ENCODE peak calls at places on chromosome 6, in four cellular contexts. One of them, this sample, is unnamed.

GRCh38 chr6:75178757-75179156 is 27.1 kb downstream of the COL12A1 start:
- DNase-seq in neural crest cell: no peak
- DNase-seq in heart right ventricle: no peak
- DNase-seq in brain microvascular endothelial cell: no peak
- DNase-seq in this sample: no peak

GRCh38 chr6:115947964-115948541 is 112.6 kb downstream of the FRK start:
- DNase-seq in brain microvascular endothelial cell: no peak
- DNase-seq in neural crest cell: no peak
- DNase-seq in heart right ventricle: no peak
- DNase-seq in this sample: peak

GRCh38 chr6:48817714-48818113 is 645.3 kb downstream of the MMUT start:
- DNase-seq in heart right ventricle: no peak
- DNase-seq in neural crest cell: no peak
- DNase-seq in brain microvascular endothelial cell: no peak
- DNase-seq in this sample: no peak

GRCh38 chr6:150207931-150208570 is 65.2 kb downstream of the PPP1R14C start:
- DNase-seq in neural crest cell: no peak
- DNase-seq in heart right ventricle: no peak
- DNase-seq in brain microvascular endothelial cell: no peak
- DNase-seq in this sample: no peak

GRCh38 chr6:134517145-134517658 is 199.3 kb upstream of the SGK1 start:
- DNase-seq in heart right ventricle: peak
- DNase-seq in neural crest cell: no peak
- DNase-seq in brain microvascular endothelial cell: peak
- DNase-seq in this sample: peak

GRCh38 chr6:105058316-105058715 is 101.4 kb downstream of the LIN28B start:
- DNase-seq in brain microvascular endothelial cell: no peak
- DNase-seq in neural crest cell: no peak
- DNase-seq in heart right ventricle: no peak
- DNase-seq in this sample: no peak

GRCh38 chr6:17493286-17493685 is 99.9 kb downstream of the CAP2 start:
- DNase-seq in brain microvascular endothelial cell: peak
- DNase-seq in neural crest cell: no peak
- DNase-seq in heart right ventricle: no peak
- DNase-seq in this sample: no peak

GRCh38 chr6:150874184-150874583 is 8.7 kb downstream of the MTHFD1L start:
- DNase-seq in heart right ventricle: no peak
- DNase-seq in neural crest cell: no peak
- DNase-seq in brain microvascular endothelial cell: no peak
- DNase-seq in this sample: no peak

GRCh38 chr6:73134588-73134987 is 90.7 kb downstream of the KHDC1L start:
- DNase-seq in neural crest cell: peak
- DNase-seq in heart right ventricle: no peak
- DNase-seq in brain microvascular endothelial cell: peak
- DNase-seq in this sample: no peak

GRCh38 chr6:88919032-88919431 is 44.4 kb downstream of the RNGTT start:
- DNase-seq in neural crest cell: no peak
- DNase-seq in brain microvascular endothelial cell: no peak
- DNase-seq in heart right ventricle: no peak
- DNase-seq in this sample: no peak

GRCh38 chr6:137823826-137824501 is 43.1 kb upstream of the TNFAIP3 start:
- DNase-seq in neural crest cell: peak
- DNase-seq in heart right ventricle: peak
- DNase-seq in brain microvascular endothelial cell: peak
- DNase-seq in this sample: peak

GRCh38 chr6:44039191-44039719 is 88.0 kb downstream of the MRPL14 start:
- DNase-seq in neural crest cell: no peak
- DNase-seq in brain microvascular endothelial cell: no peak
- DNase-seq in heart right ventricle: no peak
- DNase-seq in this sample: no peak

GRCh38 chr6:11586574-11586973 is 49.0 kb downstream of the TMEM170B start:
- DNase-seq in heart right ventricle: no peak
- DNase-seq in brain microvascular endothelial cell: peak
- DNase-seq in neural crest cell: no peak
- DNase-seq in this sample: no peak

GRCh38 chr6:30325150-30325872 is 1.4 kb upstream of the TRIM39 start:
- DNase-seq in brain microvascular endothelial cell: peak
- DNase-seq in neural crest cell: peak
- DNase-seq in heart right ventricle: no peak
- DNase-seq in this sample: peak

GRCh38 chr6:10230533-10230932 is 184.3 kb downstream of the TFAP2A start:
- DNase-seq in heart right ventricle: no peak
- DNase-seq in neural crest cell: no peak
- DNase-seq in brain microvascular endothelial cell: no peak
- DNase-seq in this sample: no peak

GRCh38 chr6:131635384-131636340 is 1.4 kb upstream of the ENPP3 start:
- DNase-seq in heart right ventricle: no peak
- DNase-seq in neural crest cell: no peak
- DNase-seq in brain microvascular endothelial cell: no peak
- DNase-seq in this sample: no peak

GRCh38 chr6:5898563-5898962 is 108.2 kb downstream of the NRN1 start:
- DNase-seq in heart right ventricle: no peak
- DNase-seq in brain microvascular endothelial cell: no peak
- DNase-seq in neural crest cell: no peak
- DNase-seq in this sample: no peak

GRCh38 chr6:24283043-24283985 is 74.5 kb downstream of the DCDC2 start:
- DNase-seq in neural crest cell: peak
- DNase-seq in brain microvascular endothelial cell: peak
- DNase-seq in heart right ventricle: peak
- DNase-seq in this sample: peak

GRCh38 chr6:159234102-159234553 is 64.9 kb downstream of the FNDC1 start:
- DNase-seq in heart right ventricle: no peak
- DNase-seq in brain microvascular endothelial cell: no peak
- DNase-seq in neural crest cell: no peak
- DNase-seq in this sample: no peak

GRCh38 chr6:113858605-113859348 is 1.6 kb downstream of the MARCKS start:
- DNase-seq in brain microvascular endothelial cell: peak
- DNase-seq in heart right ventricle: peak
- DNase-seq in neural crest cell: peak
- DNase-seq in this sample: peak

GRCh38 chr6:235763-236360 is 56.4 kb upstream of the DUSP22 start:
- DNase-seq in heart right ventricle: no peak
- DNase-seq in brain microvascular endothelial cell: peak
- DNase-seq in neural crest cell: no peak
- DNase-seq in this sample: no peak

GRCh38 chr6:148874698-148875293 is 128.0 kb downstream of the UST start:
- DNase-seq in brain microvascular endothelial cell: no peak
- DNase-seq in neural crest cell: no peak
- DNase-seq in heart right ventricle: peak
- DNase-seq in this sample: peak

GRCh38 chr6:19803331-19804330 is 33.5 kb upstream of the ID4 start:
- DNase-seq in brain microvascular endothelial cell: no peak
- DNase-seq in neural crest cell: no peak
- DNase-seq in heart right ventricle: no peak
- DNase-seq in this sample: no peak

GRCh38 chr6:52544325-52545022 is 32.4 kb downstream of the TRAM2 start:
- DNase-seq in neural crest cell: no peak
- DNase-seq in heart right ventricle: no peak
- DNase-seq in brain microvascular endothelial cell: no peak
- DNase-seq in this sample: no peak

GRCh38 chr6:133291671-133292070 is 50.5 kb downstream of the EYA4 start:
- DNase-seq in neural crest cell: no peak
- DNase-seq in brain microvascular endothelial cell: peak
- DNase-seq in heart right ventricle: no peak
- DNase-seq in this sample: no peak

GRCh38 chr6:158003910-158004695 is 22.4 kb downstream of the SYNJ2 start:
- DNase-seq in heart right ventricle: no peak
- DNase-seq in brain microvascular endothelial cell: no peak
- DNase-seq in neural crest cell: no peak
- DNase-seq in this sample: no peak

GRCh38 chr6:129331450-129332138 is 378.4 kb downstream of the ARHGAP18 start:
- DNase-seq in neural crest cell: no peak
- DNase-seq in brain microvascular endothelial cell: peak
- DNase-seq in heart right ventricle: no peak
- DNase-seq in this sample: no peak

GRCh38 chr6:30556714-30556963 is 350 bp upstream of the GNL1 start:
- DNase-seq in heart right ventricle: peak
- DNase-seq in neural crest cell: no peak
- DNase-seq in brain microvascular endothelial cell: no peak
- DNase-seq in this sample: peak

GRCh38 chr6:41437604-41438003 is 102.2 kb downstream of the NCR2 start:
- DNase-seq in heart right ventricle: no peak
- DNase-seq in brain microvascular endothelial cell: no peak
- DNase-seq in neural crest cell: no peak
- DNase-seq in this sample: no peak

GRCh38 chr6:43467752-43468151 is 9.6 kb upstream of the TJAP1 start:
- DNase-seq in brain microvascular endothelial cell: no peak
- DNase-seq in neural crest cell: no peak
- DNase-seq in heart right ventricle: no peak
- DNase-seq in this sample: no peak

GRCh38 chr6:25041676-25042598 is 106.2 kb upstream of the RIPOR2 start:
- DNase-seq in brain microvascular endothelial cell: no peak
- DNase-seq in neural crest cell: no peak
- DNase-seq in heart right ventricle: no peak
- DNase-seq in this sample: no peak

GRCh38 chr6:144156991-144157390 is 6.7 kb downstream of the STX11 start:
- DNase-seq in heart right ventricle: no peak
- DNase-seq in brain microvascular endothelial cell: no peak
- DNase-seq in neural crest cell: no peak
- DNase-seq in this sample: no peak

GRCh38 chr6:106026748-106027147 is 59.4 kb upstream of the PRDM1 start:
- DNase-seq in brain microvascular endothelial cell: no peak
- DNase-seq in heart right ventricle: no peak
- DNase-seq in neural crest cell: no peak
- DNase-seq in this sample: no peak

GRCh38 chr6:133376743-133377142 is 135.6 kb downstream of the EYA4 start:
- DNase-seq in brain microvascular endothelial cell: no peak
- DNase-seq in neural crest cell: no peak
- DNase-seq in heart right ventricle: no peak
- DNase-seq in this sample: no peak

GRCh38 chr6:27760464-27760863 is 151.7 kb downstream of the OR2B2 start:
- DNase-seq in neural crest cell: no peak
- DNase-seq in brain microvascular endothelial cell: no peak
- DNase-seq in heart right ventricle: no peak
- DNase-seq in this sample: no peak

GRCh38 chr6:48087448-48087847 is 23.5 kb downstream of the PTCHD4 start:
- DNase-seq in heart right ventricle: no peak
- DNase-seq in neural crest cell: no peak
- DNase-seq in brain microvascular endothelial cell: no peak
- DNase-seq in this sample: no peak

GRCh38 chr6:151291145-151292055 is 51.6 kb downstream of the AKAP12 start:
- DNase-seq in heart right ventricle: peak
- DNase-seq in neural crest cell: no peak
- DNase-seq in brain microvascular endothelial cell: peak
- DNase-seq in this sample: peak

GRCh38 chr6:13717787-13718458 is 6.3 kb upstream of the RANBP9 start:
- DNase-seq in neural crest cell: no peak
- DNase-seq in brain microvascular endothelial cell: no peak
- DNase-seq in heart right ventricle: no peak
- DNase-seq in this sample: no peak

GRCh38 chr6:153328194-153328593 is 197.1 kb upstream of the RGS17 start:
- DNase-seq in neural crest cell: no peak
- DNase-seq in brain microvascular endothelial cell: no peak
- DNase-seq in heart right ventricle: no peak
- DNase-seq in this sample: peak